ENCODE peak calls at places on chromosomes 3 and 15, in four cellular contexts. U is SK-N-SH, G is A549, X is H1. B is an unnamed sample.
A peak's percentile ranks its signal among the peaks of the same experiment; 100 is the strongest.

GRCh38 chr3:133469140-133469731 is 69.4 kb downstream of the BFSP2 start:
- DNase-seq in U (no peak), G (no peak), X (no peak), B (no peak)

GRCh38 chr3:171132873-171133272 is 106.4 kb upstream of the SLC2A2 start:
- DNase-seq in U (no peak), G (no peak), X (no peak), B (no peak)

GRCh38 chr3:73520931-73521461 is 103.7 kb downstream of the PDZRN3 start:
- DNase-seq in U (no peak), G (no peak), X (no peak), B (no peak)

GRCh38 chr3:154301556-154301955 is 22.7 kb downstream of the DHX36 start:
- DNase-seq in U (peak; percentile 15), G (no peak), X (no peak), B (no peak)

GRCh38 chr3:62529230-62529629 is 155.9 kb upstream of the FEZF2 start:
- DNase-seq in U (no peak), G (no peak), X (peak; percentile 15), B (no peak)

GRCh38 chr15:39362832-39363561 is 217.9 kb upstream of the THBS1 start:
- DNase-seq in U (peak; percentile 4), G (no peak), X (no peak), B (no peak)

GRCh38 chr3:41874022-41874421 is 87.9 kb downstream of the ULK4 start:
- DNase-seq in U (no peak), G (no peak), X (no peak), B (no peak)

GRCh38 chr15:42152196-42152920 is 4.1 kb downstream of the PLA2G4F start:
- DNase-seq in U (no peak), G (no peak), X (no peak), B (no peak)

GRCh38 chr3:104943931-104944330 is 422.8 kb upstream of the ALCAM start:
- DNase-seq in U (no peak), G (no peak), X (no peak), B (no peak)

GRCh38 chr15:90667063-90667754 is 49.9 kb upstream of the BLM start:
- DNase-seq in U (no peak), G (no peak), X (no peak), B (no peak)

GRCh38 chr3:25304916-25305315 is 123.1 kb upstream of the RARB start:
- DNase-seq in U (no peak), G (no peak), X (no peak), B (no peak)

GRCh38 chr15:64112904-64113303 is 17.1 kb downstream of the SNX1 start:
- DNase-seq in U (no peak), G (no peak), X (no peak), B (no peak)

GRCh38 chr3:179265875-179266274 is 15.0 kb upstream of the KCNMB3 start:
- DNase-seq in U (no peak), G (no peak), X (no peak), B (no peak)

GRCh38 chr3:58025406-58025805 is 17.2 kb downstream of the FLNB start:
- DNase-seq in U (no peak), G (no peak), X (no peak), B (no peak)

GRCh38 chr15:70111203-70112017 is 13.7 kb upstream of the TLE3 start:
- DNase-seq in U (peak; percentile 85), G (peak; percentile 75), X (peak; percentile 60), B (no peak)

GRCh38 chr3:57001356-57001755 is 59.1 kb upstream of the SPATA12 start:
- DNase-seq in U (no peak), G (no peak), X (no peak), B (no peak)

GRCh38 chr15:37698679-37699078 is 235.8 kb upstream of the TMCO5A start:
- DNase-seq in U (no peak), G (no peak), X (no peak), B (no peak)

GRCh38 chr15:40928351-40928974 is 677 bp upstream of the DLL4 start:
- DNase-seq in U (no peak), G (no peak), X (no peak), B (no peak)

GRCh38 chr3:172115787-172116186 is 76.4 kb downstream of the FNDC3B start:
- DNase-seq in U (no peak), G (no peak), X (no peak), B (no peak)

GRCh38 chr15:60574801-60575631 is 96.1 kb upstream of the ICE2 start:
- DNase-seq in U (no peak), G (no peak), X (no peak), B (no peak)
- TF ChIP-seq CHD2 in U (no peak), G (no peak), X (no peak), B (no peak)

GRCh38 chr3:155382396-155383042 is 89.0 kb upstream of the STRIT1 start:
- DNase-seq in U (peak; percentile 69), G (peak; percentile 66), X (peak; percentile 72), B (no peak)
- TF ChIP-seq CHD2 in U (no peak), G (no peak), X (no peak), B (no peak)

GRCh38 chr3:13963137-13963886 is 83.4 kb upstream of the WNT7A start:
- DNase-seq in U (no peak), G (no peak), X (no peak), B (no peak)
- TF ChIP-seq CHD2 in U (no peak), G (no peak), X (no peak), B (no peak)

GRCh38 chr3:63937661-63938651 is 25.8 kb upstream of the SCAANT1 start:
- DNase-seq in U (no peak), G (no peak), X (no peak), B (peak; percentile 55)
- TF ChIP-seq CHD2 in U (no peak), G (no peak), X (no peak), B (no peak)

GRCh38 chr3:156633335-156633734 is 41.1 kb upstream of the TIPARP start:
- DNase-seq in U (no peak), G (no peak), X (no peak), B (no peak)

GRCh38 chr3:156628836-156629618 is 45.4 kb upstream of the TIPARP start:
- DNase-seq in U (no peak), G (no peak), X (no peak), B (no peak)

GRCh38 chr3:156630773-156631093 is 43.7 kb upstream of the TIPARP start:
- DNase-seq in U (no peak), G (no peak), X (no peak), B (no peak)

GRCh38 chr3:156630081-156630772 is 44.2 kb upstream of the TIPARP start:
- DNase-seq in U (no peak), G (no peak), X (no peak), B (no peak)

DNA sequence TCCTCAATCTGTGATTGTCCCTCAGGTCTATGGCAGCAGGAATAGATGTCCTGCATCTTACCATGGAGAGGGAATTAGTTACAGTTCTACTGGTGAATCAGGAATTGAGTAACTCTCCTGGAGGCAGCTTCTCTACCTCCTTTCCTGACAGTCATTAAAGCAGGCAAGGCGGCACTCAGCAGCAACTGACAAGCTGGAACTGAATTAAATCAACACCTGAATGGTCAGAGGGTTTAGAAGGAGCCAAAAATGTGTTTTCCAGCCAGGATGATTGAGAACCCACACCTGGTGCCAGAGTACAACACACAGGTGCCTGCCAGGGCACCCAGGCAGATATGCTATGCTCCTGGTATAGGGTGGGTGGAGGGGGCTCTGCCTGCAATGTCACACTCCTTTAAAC is 43.1 kb upstream of the TIPARP start:
- DNase-seq in U (no peak), G (no peak), X (no peak), B (no peak)
- TF ChIP-seq CHD2 in U (no peak), G (no peak), X (no peak), B (no peak)

DNA sequence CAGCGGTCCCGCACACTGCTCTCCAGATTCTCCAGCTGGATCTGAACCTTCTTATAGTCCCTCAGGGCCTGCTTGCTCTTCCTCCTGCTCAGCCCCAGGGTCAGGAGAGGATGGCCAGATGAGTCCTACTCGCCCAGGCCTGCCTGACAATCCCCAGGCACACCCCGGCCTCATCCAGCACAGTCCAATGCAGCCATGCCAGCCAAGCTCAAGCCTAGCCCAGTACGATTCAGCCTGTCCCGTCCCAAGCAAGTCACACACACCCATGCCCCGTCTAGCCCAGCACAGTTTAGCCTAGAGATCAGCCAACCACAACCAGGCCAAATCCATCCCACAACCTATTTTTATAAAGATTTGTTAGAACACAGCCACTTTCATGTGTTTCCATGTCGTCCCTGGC is 16.8 kb downstream of the PLXNB1 start:
- DNase-seq in U (no peak), G (no peak), X (no peak), B (no peak)
- TF ChIP-seq CHD2 in U (no peak), G (no peak), X (no peak), B (no peak)

GRCh38 chr15:66107070-66107469 is 146.5 kb downstream of the MEGF11 start:
- DNase-seq in U (no peak), G (no peak), X (no peak), B (no peak)
- TF ChIP-seq CHD2 in U (no peak), G (no peak), X (no peak), B (no peak)